ENCODE peak calls at places on chromosomes 4 and X, in five cellular contexts. R is brain microvascular endothelial cell, B is T-helper 9 cell, Y is NCI-H748 treated with DMSO at 0.1 percent for 48 hours, X is NB4. H is an unnamed sample.

GRCh38 chr4:142044271-142044670 is 407.9 kb downstream of the IL15 start:
- DNase-seq in R (peak; percentile 15), B (no peak), X (no peak), Y (no peak), H (no peak)

GRCh38 chr4:141686929-141687328 is 50.5 kb downstream of the IL15 start:
- DNase-seq in R (no peak), Y (no peak), X (no peak), B (no peak), H (no peak)

GRCh38 chrX:44872319-44872816 is 620 bp upstream of the KDM6A start:
- DNase-seq in B (peak; percentile 28), X (no peak), Y (no peak), R (no peak), H (peak; percentile 72)

GRCh38 chr4:2695661-2696060 is 60.5 kb downstream of the TNIP2 start:
- DNase-seq in B (no peak), X (no peak), R (no peak), Y (no peak), H (no peak)

GRCh38 chr4:115159141-115159540 is 45.7 kb upstream of the NDST4 start:
- DNase-seq in X (no peak), B (no peak), Y (no peak), R (no peak), H (no peak)

GRCh38 chr4:33063238-33063637 is 2343.1 kb downstream of the PCDH7 start:
- DNase-seq in R (peak; percentile 49), B (no peak), X (no peak), Y (no peak), H (no peak)

GRCh38 chr4:3255611-3256186 is 6.7 kb downstream of the MSANTD1 start:
- DNase-seq in B (no peak), Y (no peak), R (no peak), X (no peak), H (no peak)

GRCh38 chrX:19702856-19703255 is 184.5 kb downstream of the SH3KBP1 start:
- DNase-seq in X (no peak), B (no peak), Y (no peak), R (no peak), H (no peak)

GRCh38 chr4:16294455-16294854 is 68.2 kb upstream of the TAPT1 start:
- DNase-seq in X (no peak), R (peak; percentile 29), Y (no peak), B (no peak), H (no peak)

GRCh38 chr4:129138762-129139496 is 43.0 kb downstream of the C4orf33 start:
- DNase-seq in R (no peak), B (no peak), X (no peak), Y (peak; percentile 34), H (peak; percentile 58)

GRCh38 chr4:56215138-56215793 is 172.0 kb downstream of the AASDH start:
- DNase-seq in B (no peak), R (no peak), X (no peak), Y (peak; percentile 4), H (peak; percentile 62)

GRCh38 chr4:15084780-15085179 is 82.5 kb downstream of the CPEB2 start:
- DNase-seq in X (no peak), R (no peak), Y (no peak), B (no peak), H (no peak)

GRCh38 chr4:70559216-70559830 is 32.7 kb upstream of the AMBN start:
- DNase-seq in R (peak; percentile 28), Y (no peak), X (peak; percentile 51), B (peak; percentile 7), H (peak; percentile 60)

GRCh38 chrX:55142206-55142918 is 53.5 kb downstream of the PAGE2 start:
- DNase-seq in Y (no peak), X (no peak), B (no peak), R (no peak), H (no peak)

GRCh38 chr4:168585168-168586091 is 88.6 kb downstream of the PALLD start:
- DNase-seq in B (no peak), X (peak; percentile 54), Y (peak; percentile 4), R (peak; percentile 90), H (no peak)

GRCh38 chr4:121784975-121785374 is 16.1 kb upstream of the EXOSC9 start:
- DNase-seq in B (no peak), Y (no peak), R (peak; percentile 99), X (no peak), H (no peak)

GRCh38 chr4:158750379-158750778 is 18.4 kb upstream of the FNIP2 start:
- DNase-seq in X (no peak), R (peak; percentile 73), B (no peak), Y (no peak), H (no peak)

GRCh38 chr4:141006236-141006802 is 127.0 kb downstream of the RNF150 start:
- DNase-seq in X (no peak), Y (no peak), R (no peak), B (no peak), H (no peak)

GRCh38 chrX:9464435-9465371 is at the start of gene TBL1X:
- DNase-seq in X (peak; percentile 77), B (peak; percentile 45), R (no peak), Y (no peak), H (peak; percentile 74)

GRCh38 chr4:151173751-151174325 is 74.4 kb downstream of the RPS3A start:
- DNase-seq in B (no peak), X (no peak), Y (no peak), R (no peak), H (no peak)

GRCh38 chrX:24528605-24529004 is 63.5 kb downstream of the PDK3 start:
- DNase-seq in R (no peak), Y (peak; percentile 1), B (no peak), X (no peak), H (peak; percentile 22)

GRCh38 chrX:47644557-47645091 is 5.7 kb downstream of the ELK1 start:
- DNase-seq in Y (no peak), R (no peak), B (no peak), X (peak; percentile 28), H (peak; percentile 8)

GRCh38 chrX:17414057-17414658 is 39.2 kb downstream of the NHS start:
- DNase-seq in B (no peak), X (no peak), R (no peak), Y (no peak), H (no peak)

GRCh38 chr4:143234153-143234552 is 49.4 kb downstream of the USP38 start:
- DNase-seq in Y (no peak), R (no peak), B (no peak), X (no peak), H (no peak)

GRCh38 chr4:45100936-45101818 is 374.8 kb upstream of the GNPDA2 start:
- DNase-seq in Y (no peak), R (no peak), B (no peak), X (no peak), H (no peak)

GRCh38 chr4:113288691-113289090 is 239.2 kb downstream of the ANK2 start:
- DNase-seq in X (no peak), Y (no peak), B (no peak), R (no peak), H (no peak)

GRCh38 chr4:86532851-86533250 is 61.3 kb upstream of the PTPN13 start:
- DNase-seq in R (no peak), B (no peak), Y (no peak), X (no peak), H (no peak)

GRCh38 chr4:123616970-123617392 is 220.4 kb downstream of the SPRY1 start:
- DNase-seq in Y (peak; percentile 80), R (peak; percentile 71), B (peak; percentile 32), X (peak; percentile 88), H (peak; percentile 88)

GRCh38 chr4:128574706-128575105 is 234.8 kb upstream of the JADE1 start:
- DNase-seq in Y (peak; percentile 9), B (peak; percentile 39), X (peak; percentile 68), R (peak; percentile 93), H (peak; percentile 17)

GRCh38 chr4:163256680-163257343 is 75.6 kb downstream of the NPY1R start:
- DNase-seq in R (no peak), X (no peak), Y (peak; percentile 11), B (no peak), H (no peak)

GRCh38 chr4:1862055-1862911 is 6.3 kb upstream of the LETM1 start:
- DNase-seq in X (no peak), Y (no peak), B (peak; percentile 6), R (no peak), H (no peak)

GRCh38 chr4:101888472-101888871 is 97.9 kb downstream of the BANK1 start:
- DNase-seq in R (no peak), Y (no peak), B (no peak), X (no peak), H (no peak)

GRCh38 chr4:7957113-7957656 is 17.5 kb upstream of the AFAP1 start:
- DNase-seq in R (no peak), B (no peak), Y (no peak), X (no peak), H (no peak)